ENCODE peak calls at places on chromosomes 4 and X, in four cellular contexts. M, Y, B and U are unnamed samples.

GRCh38 chrX:23403849-23404248 is 69.2 kb downstream of the PTCHD1 start:
- DNase-seq in Y (no peak), M (no peak), B (no peak), U (no peak)

GRCh38 chr4:56099378-56099786 is 150.6 kb downstream of the CEP135 start:
- DNase-seq in B (no peak), M (no peak), Y (no peak), U (no peak)

GRCh38 chr4:41069268-41069667 is 145.1 kb downstream of the APBB2 start:
- DNase-seq in B (no peak), Y (no peak), M (no peak), U (no peak)

GRCh38 chrX:133670394-133670793 is 255.1 kb upstream of the GPC4 start:
- DNase-seq in Y (no peak), B (no peak), M (no peak), U (no peak)

GRCh38 chr4:92304636-92305035 is 870 bp downstream of the GRID2 start:
- DNase-seq in Y (peak; percentile 43), B (no peak), M (no peak), U (no peak)

GRCh38 chrX:120514236-120514635 is 45.1 kb upstream of the LAMP2 start:
- DNase-seq in B (no peak), Y (peak; percentile 24), M (no peak), U (no peak)

GRCh38 chrX:101203782-101204351 is 15.7 kb upstream of the DRP2 start:
- DNase-seq in B (no peak), M (no peak), Y (no peak), U (no peak)

GRCh38 chrX:43731086-43731485 is 75.0 kb downstream of the MAOA start:
- DNase-seq in Y (no peak), M (no peak), B (no peak), U (no peak)

GRCh38 chr4:53586121-53586816 is 5.0 kb downstream of the LNX1 start:
- DNase-seq in M (no peak), B (no peak), Y (no peak), U (no peak)

GRCh38 chr4:102399021-102399420 is 53.7 kb upstream of the SLC39A8 start:
- DNase-seq in M (no peak), Y (no peak), B (no peak), U (no peak)

GRCh38 chr4:84579410-84579791 is 3.5 kb upstream of the CDS1 start:
- DNase-seq in Y (peak; percentile 67), B (no peak), M (no peak), U (no peak)

GRCh38 chr4:158964728-158965124 is 138.2 kb upstream of the RAPGEF2 start:
- DNase-seq in Y (no peak), B (no peak), M (no peak), U (no peak)

GRCh38 chrX:70769659-70770232 is 138.8 kb downstream of the TEX11 start:
- DNase-seq in Y (no peak), B (no peak), M (no peak), U (no peak)

GRCh38 chrX:120235284-120235683 is 15.3 kb upstream of the ZBTB33 start:
- DNase-seq in M (no peak), B (no peak), Y (no peak), U (no peak)

GRCh38 chr4:79467246-79467932 is 59.4 kb upstream of the GK2 start:
- DNase-seq in Y (no peak), M (no peak), B (no peak), U (no peak)

GRCh38 chrX:126170715-126171114 is 4.6 kb upstream of the DCAF12L2 start:
- DNase-seq in M (no peak), Y (no peak), B (no peak), U (no peak)

GRCh38 chr4:123350191-123350544 is 46.4 kb upstream of the SPRY1 start:
- DNase-seq in Y (peak; percentile 78), M (no peak), B (no peak), U (no peak)

GRCh38 chr4:131566026-131566425 is 1583.1 kb upstream of the PCDH10 start:
- DNase-seq in Y (no peak), M (no peak), B (no peak), U (no peak)

GRCh38 chr4:499563-499962 is 553 bp downstream of the PIGG start:
- DNase-seq in B (no peak), M (no peak), Y (no peak), U (no peak)

GRCh38 chrX:153514259-153514658 is 3.2 kb upstream of the ATP2B3 start:
- DNase-seq in Y (no peak), B (no peak), M (no peak), U (no peak)

GRCh38 chr4:146643812-146644401 is 5.2 kb downstream of the POU4F2 start:
- DNase-seq in Y (no peak), M (no peak), B (no peak), U (no peak)

GRCh38 chr4:77852892-77853495 is 9.6 kb upstream of the MRPL1 start:
- DNase-seq in Y (no peak), M (no peak), B (no peak), U (no peak)

GRCh38 chrX:104913348-104913747 is 307.1 kb downstream of the TEX13A start:
- DNase-seq in B (no peak), M (no peak), Y (no peak), U (no peak)

GRCh38 chrX:48493890-48494364 is 14.9 kb upstream of the PORCN start:
- DNase-seq in M (no peak), B (no peak), Y (peak; percentile 64), U (no peak)

GRCh38 chr4:95835672-95836071 is 4.2 kb upstream of the PDHA2 start:
- DNase-seq in B (no peak), M (no peak), Y (peak; percentile 35), U (no peak)

GRCh38 chrX:132480581-132481203 is 8.1 kb downstream of the MBNL3 start:
- DNase-seq in Y (no peak), B (no peak), M (no peak), U (no peak)

GRCh38 chrX:25020391-25021131 is 4.8 kb upstream of the ARX start:
- DNase-seq in M (no peak), B (no peak), Y (peak; percentile 83), U (no peak)

GRCh38 chrX:25023908-25024307 is 8.1 kb upstream of the ARX start:
- DNase-seq in B (no peak), Y (no peak), M (no peak), U (no peak)

GRCh38 chrX:25021132-25021498 is 5.3 kb upstream of the ARX start:
- DNase-seq in M (no peak), B (no peak), Y (no peak), U (no peak)

GRCh38 chrX:25019707-25020390 is 4.1 kb upstream of the ARX start:
- DNase-seq in M (no peak), Y (no peak), B (no peak), U (no peak)

GRCh38 chrX:25022499-25023325 is 6.9 kb upstream of the ARX start:
- DNase-seq in M (no peak), Y (no peak), B (no peak), U (no peak)
- H3K27me3 ChIP-seq in M (peaks cover 91% of the 10 kb centered on the region), Y (peaks cover 52% of the 10 kb centered on the region), B (peaks cover 4% of the 10 kb centered on the region), U (peaks cover 38% of the 10 kb centered on the region)

GRCh38 chrX:46599051-46599560 is 25.5 kb downstream of the CHST7 start:
- DNase-seq in Y (no peak), M (no peak), B (no peak), U (no peak)
- H3K27ac ChIP-seq in Y (no peak overlapping the region), M (no peak overlapping the region), B (no peak overlapping the region), U (peak overlapping the region; percentile 39)

GRCh38 chr4:8882239-8882638 is 10.6 kb upstream of the HMX1 start:
- DNase-seq in Y (no peak), M (no peak), B (no peak), U (no peak)
- H3K27me3 ChIP-seq in Y (peaks cover 48% of the 10 kb centered on the region), M (peaks cover 25% of the 10 kb centered on the region), B (no peaks in the 10 kb centered on the region), U (peaks cover 9% of the 10 kb centered on the region)

DNA sequence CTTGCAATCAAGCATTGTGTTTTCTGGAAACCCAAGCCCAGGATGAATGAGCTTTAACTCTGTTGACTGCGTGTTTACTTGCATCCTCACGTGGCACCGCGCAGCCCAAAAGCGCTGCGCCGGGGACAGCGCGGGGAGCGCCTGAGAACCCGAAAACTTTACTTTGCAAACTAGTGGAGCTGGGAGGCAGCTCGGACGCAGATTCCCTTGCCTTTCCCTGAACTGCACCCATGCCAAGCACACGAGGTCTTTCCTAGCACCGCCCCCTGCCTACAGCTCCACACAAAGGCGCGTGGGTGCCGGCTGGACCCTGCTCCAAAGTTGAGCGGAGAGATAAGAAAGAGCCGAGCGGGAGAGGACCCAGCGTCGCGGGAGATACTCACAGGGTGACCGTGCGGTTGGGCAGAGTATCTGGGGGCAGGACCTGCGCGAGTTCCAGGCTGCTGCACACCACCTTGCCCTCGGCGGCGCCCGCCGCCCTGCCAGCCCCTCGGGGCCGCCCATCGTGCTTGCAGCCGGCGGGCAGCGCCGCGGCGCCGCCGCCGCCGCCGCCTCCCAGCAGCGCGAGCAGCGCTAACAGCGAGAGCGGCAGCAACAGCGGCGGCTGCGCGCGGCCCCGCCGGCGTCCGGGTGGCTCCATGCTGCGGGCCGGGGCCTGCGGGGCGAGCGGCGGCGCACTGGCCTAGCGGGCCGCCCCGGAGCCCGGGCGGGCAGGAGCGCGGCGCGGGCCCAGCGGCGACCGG is 550 bp downstream of the ADGRA3 start:
- DNase-seq in M (peak; percentile 29), Y (peak; percentile 71), B (peak; percentile 67), U (peak; percentile 60)
- H3K27ac ChIP-seq in M (peak overlapping the region; percentile 73), Y (peak overlapping the region; percentile 5), B (peak overlapping the region; percentile 77), U (peak overlapping the region; percentile 81)

DNA sequence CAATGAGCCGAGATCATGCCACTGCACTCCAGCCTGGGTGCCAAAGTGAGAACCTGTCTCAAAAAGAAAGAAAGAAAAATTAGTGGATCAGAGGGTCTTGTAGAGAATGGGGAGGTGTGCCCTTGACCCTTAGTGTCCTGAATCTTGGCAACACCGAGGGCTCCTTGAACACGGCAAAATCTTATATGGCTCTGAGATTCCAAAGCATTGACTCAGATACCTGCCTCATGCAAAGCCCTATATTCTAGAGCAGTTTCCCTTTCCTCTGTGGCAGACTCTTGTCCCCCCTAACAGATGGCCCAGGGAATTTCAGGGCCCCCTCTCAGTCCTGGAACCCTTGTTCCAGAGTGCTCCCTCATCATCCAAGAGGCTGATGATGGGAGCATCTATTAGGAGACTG is 6.8 kb downstream of the CLDN2 start:
- DNase-seq in B (no peak), Y (no peak), M (no peak), U (no peak)
- H3K27me3 ChIP-seq in B (no peaks in the 10 kb centered on the region), Y (no peaks in the 10 kb centered on the region), M (no peaks in the 10 kb centered on the region), U (no peaks in the 10 kb centered on the region)